ENCODE peak calls at places on chromosome 3, in five cellular contexts. One of them, this sample, is unnamed.

GRCh38 chr3:52446631-52447511 is 2.0 kb upstream of the SEMA3G start:
- DNase-seq in A673: peak
- DNase-seq in H1: peak
- DNase-seq in MM.1S: peak
- DNase-seq in fibroblast of lung: peak
- DNase-seq in this sample: peak

GRCh38 chr3:33067484-33067883 is 29.5 kb downstream of the GLB1 start:
- DNase-seq in H1: no peak
- DNase-seq in fibroblast of lung: peak
- DNase-seq in A673: no peak
- DNase-seq in MM.1S: no peak
- DNase-seq in this sample: no peak

GRCh38 chr3:142886938-142887337 is 1.9 kb downstream of the PCOLCE2 start:
- DNase-seq in H1: no peak
- DNase-seq in MM.1S: no peak
- DNase-seq in fibroblast of lung: peak
- DNase-seq in A673: peak
- DNase-seq in this sample: peak

GRCh38 chr3:171950373-171950772 is 89.0 kb upstream of the FNDC3B start:
- DNase-seq in H1: no peak
- DNase-seq in MM.1S: no peak
- DNase-seq in fibroblast of lung: peak
- DNase-seq in A673: peak
- DNase-seq in this sample: no peak

GRCh38 chr3:120908030-120908802 is at the start of gene STXBP5L:
- DNase-seq in H1: peak
- DNase-seq in A673: peak
- DNase-seq in MM.1S: peak
- DNase-seq in fibroblast of lung: peak
- DNase-seq in this sample: peak

GRCh38 chr3:190790185-190790584 is 72.3 kb downstream of the GMNC start:
- DNase-seq in fibroblast of lung: no peak
- DNase-seq in A673: no peak
- DNase-seq in MM.1S: no peak
- DNase-seq in H1: no peak
- DNase-seq in this sample: no peak

GRCh38 chr3:38551026-38551832 is 55.1 kb downstream of the EXOG start:
- DNase-seq in A673: no peak
- DNase-seq in H1: no peak
- DNase-seq in fibroblast of lung: no peak
- DNase-seq in MM.1S: no peak
- DNase-seq in this sample: no peak

GRCh38 chr3:51966486-51966885 is 768 bp downstream of the PCBP4 start:
- DNase-seq in MM.1S: no peak
- DNase-seq in H1: no peak
- DNase-seq in fibroblast of lung: no peak
- DNase-seq in A673: no peak
- DNase-seq in this sample: no peak

GRCh38 chr3:87478716-87479115 is 202.3 kb upstream of the POU1F1 start:
- DNase-seq in fibroblast of lung: no peak
- DNase-seq in H1: no peak
- DNase-seq in MM.1S: no peak
- DNase-seq in A673: no peak
- DNase-seq in this sample: no peak

GRCh38 chr3:128725932-128726690 is at the start of gene RAB7A:
- DNase-seq in fibroblast of lung: peak
- DNase-seq in A673: peak
- DNase-seq in MM.1S: peak
- DNase-seq in H1: peak
- DNase-seq in this sample: peak
- TF ChIP-seq EZH2 in fibroblast of lung: no peak
- TF ChIP-seq EZH2 in A673: no peak
- TF ChIP-seq EZH2 in MM.1S: no peak
- TF ChIP-seq EZH2 in H1: no peak
- TF ChIP-seq EZH2 in this sample: no peak

DNA sequence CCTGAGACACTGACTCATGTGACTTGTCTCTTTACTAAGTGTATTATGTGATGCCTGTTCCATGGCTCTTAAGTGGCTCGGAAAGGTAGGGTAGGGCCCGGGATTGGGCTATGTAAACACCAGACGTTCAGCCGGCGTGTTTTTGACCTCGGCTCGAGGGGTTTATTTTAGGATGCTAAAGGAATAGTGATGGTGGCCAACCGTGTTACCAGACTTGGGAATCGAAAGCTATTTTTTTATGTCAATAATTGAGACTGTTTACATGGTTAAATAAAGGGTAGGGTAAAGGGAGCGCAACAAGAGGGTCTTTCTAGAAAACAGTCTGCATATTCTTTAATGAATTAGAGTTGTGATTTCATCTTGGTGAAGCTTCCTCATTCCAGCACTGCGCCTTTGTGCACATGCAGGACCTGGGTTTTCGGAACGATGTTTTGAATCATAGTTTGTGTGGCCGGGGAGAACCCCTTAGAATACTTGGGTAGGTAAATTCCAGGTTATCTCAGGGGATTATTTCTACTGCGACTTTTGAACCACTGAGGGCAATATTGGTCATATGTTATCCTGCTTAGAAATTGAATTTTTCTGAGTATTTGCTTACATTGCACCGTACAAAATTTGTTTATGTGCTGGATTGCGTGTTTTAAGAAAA is 1.2 kb downstream of the PIK3CA start:
- DNase-seq in fibroblast of lung: peak
- DNase-seq in A673: no peak
- DNase-seq in MM.1S: peak
- DNase-seq in H1: no peak
- DNase-seq in this sample: peak
- TF ChIP-seq EZH2 in fibroblast of lung: no peak
- TF ChIP-seq EZH2 in A673: no peak
- TF ChIP-seq EZH2 in MM.1S: no peak
- TF ChIP-seq EZH2 in H1: no peak
- TF ChIP-seq EZH2 in this sample: no peak

GRCh38 chr3:43995929-43996378 is 245.7 kb upstream of the TOPAZ1 start:
- DNase-seq in fibroblast of lung: no peak
- DNase-seq in A673: no peak
- DNase-seq in MM.1S: peak
- DNase-seq in H1: no peak
- DNase-seq in this sample: no peak

GRCh38 chr3:43997788-43998373 is 243.8 kb upstream of the TOPAZ1 start:
- DNase-seq in H1: no peak
- DNase-seq in A673: peak
- DNase-seq in fibroblast of lung: no peak
- DNase-seq in MM.1S: no peak
- DNase-seq in this sample: no peak

GRCh38 chr3:43995078-43995928 is 246.4 kb upstream of the TOPAZ1 start:
- DNase-seq in MM.1S: peak
- DNase-seq in H1: no peak
- DNase-seq in fibroblast of lung: peak
- DNase-seq in A673: peak
- DNase-seq in this sample: peak

GRCh38 chr3:43998374-43998840 is 243.3 kb upstream of the TOPAZ1 start:
- DNase-seq in A673: peak
- DNase-seq in fibroblast of lung: no peak
- DNase-seq in MM.1S: peak
- DNase-seq in H1: no peak
- DNase-seq in this sample: peak

DNA sequence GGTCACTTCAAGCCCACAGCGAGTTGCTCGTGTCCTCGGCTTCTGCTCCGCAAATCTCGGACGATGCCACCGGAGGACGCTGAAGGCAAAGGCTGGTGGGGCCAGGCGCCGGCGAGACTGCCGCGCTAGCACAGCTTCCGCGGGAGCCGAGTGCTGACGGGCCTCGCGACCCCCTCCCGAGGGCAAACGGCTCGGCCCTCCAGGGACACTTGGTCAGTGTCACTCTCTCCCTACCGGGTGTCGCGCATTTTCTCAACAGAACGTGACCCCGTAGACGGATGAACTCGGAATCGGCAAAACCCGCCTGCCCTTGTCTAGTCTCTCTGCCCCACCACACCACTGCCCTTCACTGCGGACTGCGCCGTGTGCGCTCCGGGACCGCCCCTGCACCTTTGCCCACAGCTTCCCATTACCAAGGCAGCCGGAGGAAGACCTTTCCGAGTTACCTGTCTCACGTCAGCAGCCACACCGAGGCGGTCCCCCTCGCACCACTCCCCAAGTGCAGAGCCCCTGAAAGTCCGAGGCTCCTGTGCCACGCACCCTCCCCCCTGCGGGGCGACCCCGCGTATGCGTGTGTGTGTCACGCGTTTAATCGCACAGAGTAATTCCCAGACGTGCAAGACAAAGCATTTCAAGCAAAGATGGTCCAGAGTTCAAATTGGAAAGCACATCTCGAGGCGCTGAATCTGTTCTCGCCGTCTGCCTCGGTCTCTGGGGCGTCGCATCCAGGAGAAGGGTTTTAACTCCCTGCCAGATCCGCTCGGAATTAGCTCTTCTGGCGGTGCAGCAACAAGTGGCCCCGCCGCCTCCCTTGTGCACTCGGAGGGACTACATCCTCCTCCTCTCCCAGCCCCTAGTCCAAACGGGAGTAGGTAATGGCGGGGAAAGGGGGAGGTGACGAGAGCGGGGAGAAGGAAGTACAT is 245.0 kb upstream of the TOPAZ1 start:
- DNase-seq in H1: no peak
- DNase-seq in fibroblast of lung: no peak
- DNase-seq in A673: peak
- DNase-seq in MM.1S: peak
- DNase-seq in this sample: peak
- TF ChIP-seq EZH2 in H1: peak
- TF ChIP-seq EZH2 in fibroblast of lung: peak
- TF ChIP-seq EZH2 in A673: peak
- TF ChIP-seq EZH2 in MM.1S: no peak
- TF ChIP-seq EZH2 in this sample: peak

GRCh38 chr3:130516645-130517512 is at the start of gene COL6A6:
- DNase-seq in A673: no peak
- DNase-seq in fibroblast of lung: peak
- DNase-seq in H1: no peak
- DNase-seq in MM.1S: no peak
- DNase-seq in this sample: peak
- TF ChIP-seq EZH2 in A673: peak
- TF ChIP-seq EZH2 in fibroblast of lung: no peak
- TF ChIP-seq EZH2 in H1: peak
- TF ChIP-seq EZH2 in MM.1S: no peak
- TF ChIP-seq EZH2 in this sample: peak

GRCh38 chr3:186931487-186932280 is 1.4 kb downstream of the ST6GAL1 start:
- DNase-seq in fibroblast of lung: peak
- DNase-seq in A673: peak
- DNase-seq in H1: no peak
- DNase-seq in MM.1S: peak
- DNase-seq in this sample: peak
- TF ChIP-seq EZH2 in fibroblast of lung: no peak
- TF ChIP-seq EZH2 in A673: no peak
- TF ChIP-seq EZH2 in H1: no peak
- TF ChIP-seq EZH2 in MM.1S: no peak
- TF ChIP-seq EZH2 in this sample: peak

GRCh38 chr3:139332092-139332491 is 11.7 kb upstream of the MRPS22 start:
- DNase-seq in H1: no peak
- DNase-seq in MM.1S: no peak
- DNase-seq in A673: no peak
- DNase-seq in fibroblast of lung: no peak
- DNase-seq in this sample: no peak

GRCh38 chr3:139327861-139328260 is 16.0 kb upstream of the MRPS22 start:
- DNase-seq in MM.1S: no peak
- DNase-seq in A673: no peak
- DNase-seq in H1: no peak
- DNase-seq in fibroblast of lung: no peak
- DNase-seq in this sample: no peak

GRCh38 chr3:139327231-139327630 is 16.6 kb upstream of the MRPS22 start:
- DNase-seq in fibroblast of lung: no peak
- DNase-seq in H1: no peak
- DNase-seq in MM.1S: no peak
- DNase-seq in A673: no peak
- DNase-seq in this sample: no peak

GRCh38 chr3:139328356-139328755 is 15.5 kb upstream of the MRPS22 start:
- DNase-seq in A673: no peak
- DNase-seq in H1: no peak
- DNase-seq in MM.1S: no peak
- DNase-seq in fibroblast of lung: no peak
- DNase-seq in this sample: no peak

GRCh38 chr3:139329364-139329850 is 14.4 kb upstream of the MRPS22 start:
- DNase-seq in H1: peak
- DNase-seq in A673: peak
- DNase-seq in MM.1S: peak
- DNase-seq in fibroblast of lung: peak
- DNase-seq in this sample: peak
- TF ChIP-seq EZH2 in H1: no peak
- TF ChIP-seq EZH2 in A673: no peak
- TF ChIP-seq EZH2 in MM.1S: no peak
- TF ChIP-seq EZH2 in fibroblast of lung: no peak
- TF ChIP-seq EZH2 in this sample: no peak

DNA sequence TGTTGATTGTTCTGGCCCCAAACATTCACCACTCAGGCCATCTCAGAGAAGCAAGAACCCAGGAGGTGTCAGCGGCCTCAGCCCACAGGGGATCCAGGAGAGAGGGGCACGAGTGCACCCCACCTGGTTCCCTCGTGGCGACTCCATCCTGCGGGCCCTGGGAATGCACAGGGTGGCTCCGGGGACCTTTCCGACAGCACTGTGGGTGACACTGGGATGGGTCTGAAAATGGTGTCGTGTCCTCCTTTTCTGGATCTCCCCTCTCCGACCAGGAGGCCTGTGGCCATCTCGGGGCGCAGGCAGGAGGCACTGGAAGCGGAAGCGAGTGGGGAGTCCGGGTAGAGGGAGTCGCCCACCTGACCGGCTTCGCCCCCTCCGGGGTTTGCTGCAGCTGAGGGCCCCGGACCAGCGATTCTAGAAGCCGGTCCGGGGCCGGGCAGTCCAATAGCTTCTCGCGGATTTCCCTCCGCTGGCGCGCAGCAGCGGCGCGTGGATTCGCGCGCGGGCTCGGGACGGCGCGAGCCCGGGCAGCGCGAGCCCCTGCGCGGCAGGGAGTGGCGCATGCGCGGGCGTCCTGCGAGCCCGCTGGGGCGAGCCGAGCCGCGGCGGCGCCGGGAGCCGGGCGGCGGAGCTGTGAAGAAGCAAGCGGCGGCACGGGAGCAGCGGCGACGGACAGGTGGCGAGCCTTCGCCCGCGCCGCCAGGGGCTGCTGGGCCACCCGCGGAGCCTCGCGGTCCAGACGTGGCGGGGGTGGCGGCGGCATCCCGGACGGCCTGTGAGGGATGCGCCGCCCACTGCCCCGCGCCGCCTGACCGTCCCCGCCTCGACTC is at the start of gene DOCK3:
- DNase-seq in A673: peak
- DNase-seq in MM.1S: peak
- DNase-seq in fibroblast of lung: peak
- DNase-seq in H1: no peak
- DNase-seq in this sample: peak
- TF ChIP-seq EZH2 in A673: no peak
- TF ChIP-seq EZH2 in MM.1S: no peak
- TF ChIP-seq EZH2 in fibroblast of lung: no peak
- TF ChIP-seq EZH2 in H1: peak
- TF ChIP-seq EZH2 in this sample: no peak

DNA sequence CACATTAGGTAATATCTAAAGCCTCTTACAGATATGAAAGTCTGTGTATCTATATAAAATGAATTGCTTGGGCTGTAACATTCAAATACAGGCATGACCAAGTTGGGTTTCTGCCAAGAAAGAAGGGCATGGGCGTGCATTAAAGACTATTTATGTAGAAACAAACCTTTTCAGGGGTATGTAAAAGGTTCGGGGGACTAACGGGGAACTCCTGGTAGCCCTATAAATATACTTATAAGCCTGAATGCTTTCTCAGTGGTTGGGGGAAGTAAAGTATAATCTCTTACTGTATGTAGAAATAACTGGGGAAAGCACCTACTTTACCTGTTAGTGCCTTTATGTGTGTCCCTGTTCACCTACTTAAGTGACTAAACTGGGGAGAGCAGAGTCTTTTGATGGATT is 154.5 kb upstream of the TBL1XR1 start:
- DNase-seq in MM.1S: peak
- DNase-seq in A673: no peak
- DNase-seq in H1: no peak
- DNase-seq in fibroblast of lung: no peak
- DNase-seq in this sample: no peak
- TF ChIP-seq EZH2 in MM.1S: no peak
- TF ChIP-seq EZH2 in A673: no peak
- TF ChIP-seq EZH2 in H1: no peak
- TF ChIP-seq EZH2 in fibroblast of lung: no peak
- TF ChIP-seq EZH2 in this sample: no peak